ENCODE peak calls at places on chromosomes 5 and 9, in five cellular contexts. One of them, this sample, is unnamed.

GRCh38 chr9:556675-557074 is 284.8 kb upstream of the DMRT1 start:
- DNase-seq in IMR-90: no peak
- DNase-seq in K562: no peak
- DNase-seq in SK-N-SH: no peak
- DNase-seq in A549: no peak
- DNase-seq in this sample: no peak

GRCh38 chr9:128456613-128457061 is 831 bp downstream of the ODF2 start:
- DNase-seq in A549: peak
- DNase-seq in SK-N-SH: peak
- DNase-seq in IMR-90: peak
- DNase-seq in K562: peak
- DNase-seq in this sample: no peak

GRCh38 chr5:136070486-136071285 is 41.9 kb downstream of the TGFBI start:
- DNase-seq in IMR-90: no peak
- DNase-seq in K562: no peak
- DNase-seq in A549: no peak
- DNase-seq in SK-N-SH: no peak
- DNase-seq in this sample: no peak

GRCh38 chr5:36017004-36017403 is 25.8 kb upstream of the UGT3A1 start:
- DNase-seq in IMR-90: no peak
- DNase-seq in K562: no peak
- DNase-seq in A549: no peak
- DNase-seq in SK-N-SH: no peak
- DNase-seq in this sample: no peak

GRCh38 chr5:136425914-136426313 is 60.6 kb upstream of the TRPC7 start:
- DNase-seq in IMR-90: no peak
- DNase-seq in K562: no peak
- DNase-seq in SK-N-SH: no peak
- DNase-seq in A549: no peak
- DNase-seq in this sample: no peak

GRCh38 chr9:84139296-84140100 is 158.9 kb downstream of the RMI1 start:
- DNase-seq in A549: peak
- DNase-seq in IMR-90: peak
- DNase-seq in K562: no peak
- DNase-seq in SK-N-SH: no peak
- DNase-seq in this sample: peak

GRCh38 chr5:80874162-80874561 is 86.0 kb upstream of the RASGRF2 start:
- DNase-seq in IMR-90: no peak
- DNase-seq in A549: no peak
- DNase-seq in K562: no peak
- DNase-seq in SK-N-SH: peak
- DNase-seq in this sample: no peak

GRCh38 chr5:108637110-108637509 is 110.6 kb upstream of the FER start:
- DNase-seq in SK-N-SH: no peak
- DNase-seq in IMR-90: peak
- DNase-seq in A549: no peak
- DNase-seq in K562: no peak
- DNase-seq in this sample: no peak

GRCh38 chr5:68148096-68148495 is 67.5 kb upstream of the PIK3R1 start:
- DNase-seq in K562: no peak
- DNase-seq in IMR-90: no peak
- DNase-seq in A549: no peak
- DNase-seq in SK-N-SH: no peak
- DNase-seq in this sample: no peak

GRCh38 chr5:119166026-119166425 is 95.1 kb downstream of the DMXL1 start:
- DNase-seq in A549: no peak
- DNase-seq in IMR-90: no peak
- DNase-seq in SK-N-SH: no peak
- DNase-seq in K562: no peak
- DNase-seq in this sample: no peak

GRCh38 chr5:83467315-83468044 is 4.1 kb upstream of the VCAN start:
- DNase-seq in A549: no peak
- DNase-seq in SK-N-SH: no peak
- DNase-seq in K562: no peak
- DNase-seq in IMR-90: peak
- DNase-seq in this sample: no peak

GRCh38 chr5:167912944-167913343 is 378.5 kb upstream of the WWC1 start:
- DNase-seq in A549: no peak
- DNase-seq in SK-N-SH: no peak
- DNase-seq in IMR-90: peak
- DNase-seq in K562: no peak
- DNase-seq in this sample: no peak

GRCh38 chr5:76193635-76194034 is 110.5 kb downstream of the SV2C start:
- DNase-seq in SK-N-SH: no peak
- DNase-seq in A549: no peak
- DNase-seq in IMR-90: no peak
- DNase-seq in K562: no peak
- DNase-seq in this sample: no peak

GRCh38 chr9:129122133-129122532 is 10.9 kb downstream of the PTPA start:
- DNase-seq in A549: no peak
- DNase-seq in SK-N-SH: no peak
- DNase-seq in IMR-90: no peak
- DNase-seq in K562: no peak
- DNase-seq in this sample: no peak

GRCh38 chr9:20646656-20647055 is 24.4 kb upstream of the MLLT3 start:
- DNase-seq in IMR-90: no peak
- DNase-seq in A549: no peak
- DNase-seq in K562: no peak
- DNase-seq in SK-N-SH: no peak
- DNase-seq in this sample: no peak

GRCh38 chr5:132266031-132266835 is 8.7 kb downstream of the PDLIM4 start:
- DNase-seq in K562: no peak
- DNase-seq in IMR-90: no peak
- DNase-seq in A549: no peak
- DNase-seq in SK-N-SH: no peak
- DNase-seq in this sample: no peak

GRCh38 chr5:119706049-119706448 is 76.7 kb downstream of the FAM170A start:
- DNase-seq in SK-N-SH: no peak
- DNase-seq in A549: no peak
- DNase-seq in IMR-90: no peak
- DNase-seq in K562: no peak
- DNase-seq in this sample: no peak

GRCh38 chr9:37002036-37002412 is 32.0 kb downstream of the PAX5 start:
- DNase-seq in SK-N-SH: no peak
- DNase-seq in K562: no peak
- DNase-seq in A549: no peak
- DNase-seq in IMR-90: no peak
- DNase-seq in this sample: no peak

GRCh38 chr5:1641041-1641440 is 117.3 kb upstream of the LPCAT1 start:
- DNase-seq in K562: no peak
- DNase-seq in SK-N-SH: no peak
- DNase-seq in IMR-90: no peak
- DNase-seq in A549: no peak
- DNase-seq in this sample: no peak

GRCh38 chr5:125695994-125696679 is 727.1 kb upstream of the GRAMD2B start:
- DNase-seq in A549: no peak
- DNase-seq in IMR-90: peak
- DNase-seq in K562: no peak
- DNase-seq in SK-N-SH: peak
- DNase-seq in this sample: no peak

GRCh38 chr9:97811534-97812246 is 41.3 kb upstream of the FOXE1 start:
- DNase-seq in IMR-90: peak
- DNase-seq in A549: no peak
- DNase-seq in SK-N-SH: no peak
- DNase-seq in K562: no peak
- DNase-seq in this sample: no peak

GRCh38 chr5:96528816-96529474 is 95.9 kb upstream of the PCSK1 start:
- DNase-seq in SK-N-SH: peak
- DNase-seq in A549: no peak
- DNase-seq in K562: no peak
- DNase-seq in IMR-90: no peak
- DNase-seq in this sample: no peak

GRCh38 chr5:96529559-96529958 is 96.5 kb upstream of the PCSK1 start:
- DNase-seq in A549: no peak
- DNase-seq in SK-N-SH: no peak
- DNase-seq in IMR-90: no peak
- DNase-seq in K562: no peak
- DNase-seq in this sample: no peak

GRCh38 chr5:96530901-96531300 is 97.9 kb upstream of the PCSK1 start:
- DNase-seq in SK-N-SH: no peak
- DNase-seq in IMR-90: no peak
- DNase-seq in A549: no peak
- DNase-seq in K562: no peak
- DNase-seq in this sample: no peak

GRCh38 chr5:96527826-96528225 is 94.8 kb upstream of the PCSK1 start:
- DNase-seq in SK-N-SH: no peak
- DNase-seq in K562: no peak
- DNase-seq in A549: no peak
- DNase-seq in IMR-90: no peak
- DNase-seq in this sample: no peak

DNA sequence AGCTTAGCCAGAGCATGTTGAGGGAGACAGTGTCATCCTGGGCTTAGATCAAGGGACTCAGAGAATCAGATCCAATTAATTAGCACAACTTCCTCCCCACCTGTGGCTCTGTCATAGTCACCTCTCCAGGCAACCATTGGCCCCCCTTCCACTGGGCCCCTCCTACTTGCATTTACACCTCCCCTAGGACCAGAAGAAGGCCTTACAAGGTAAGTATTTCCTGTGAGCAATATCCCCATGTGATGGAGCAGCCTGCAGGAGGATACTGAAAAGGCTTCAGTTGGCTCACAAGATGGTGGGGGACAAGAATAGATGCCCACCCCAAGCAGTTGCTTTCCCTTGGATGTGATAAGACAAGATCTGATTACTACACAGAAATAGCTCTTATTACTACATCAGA is 95.2 kb upstream of the PCSK1 start:
- DNase-seq in K562: no peak
- DNase-seq in IMR-90: no peak
- DNase-seq in SK-N-SH: no peak
- DNase-seq in A549: no peak
- DNase-seq in this sample: no peak
- TF ChIP-seq SMC3 in K562: no peak
- TF ChIP-seq SMC3 in IMR-90: no peak
- TF ChIP-seq SMC3 in SK-N-SH: no peak
- TF ChIP-seq SMC3 in A549: no peak
- TF ChIP-seq SMC3 in this sample: no peak

DNA sequence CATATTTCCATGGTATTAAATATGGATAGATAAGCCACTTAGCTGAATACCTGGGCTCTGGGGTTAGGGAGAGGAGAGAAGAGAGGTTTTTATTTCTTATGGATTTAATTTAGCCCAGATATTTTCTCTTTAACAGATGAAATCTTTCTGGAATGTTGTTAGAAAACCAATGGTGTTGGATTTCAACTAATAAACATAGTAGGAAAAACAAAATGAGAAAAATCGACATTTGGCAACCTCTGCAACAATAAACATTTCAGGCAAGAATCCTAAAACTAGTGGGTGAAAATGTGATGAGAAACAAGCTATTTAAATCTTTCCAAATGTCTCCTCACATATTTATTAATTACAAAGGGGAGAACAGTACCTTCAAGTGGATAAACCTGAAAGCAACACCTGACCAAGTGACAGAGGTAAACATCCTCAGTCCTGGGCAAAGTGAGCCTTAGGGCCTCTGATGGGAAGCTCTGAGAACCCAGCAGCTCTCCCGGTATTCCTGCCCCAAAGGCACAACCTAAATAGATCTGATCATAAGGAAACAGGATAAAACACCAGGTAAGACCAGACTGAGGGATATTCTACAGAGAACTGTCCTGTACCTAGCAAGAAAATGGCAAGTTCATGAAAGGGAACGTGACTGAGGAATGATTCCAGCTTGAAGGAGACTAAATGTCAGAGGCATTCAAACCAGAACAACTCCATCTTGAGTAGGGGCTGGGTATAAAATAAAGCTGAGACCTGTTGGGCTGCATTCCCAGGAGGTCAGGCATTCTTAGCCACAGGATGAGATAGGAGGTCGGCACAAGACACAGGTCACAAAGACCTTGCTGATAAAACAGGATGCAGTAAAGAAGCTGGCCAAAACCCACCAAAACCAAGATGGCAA is 163.7 kb downstream of the ESM1 start:
- DNase-seq in A549: no peak
- DNase-seq in SK-N-SH: no peak
- DNase-seq in K562: no peak
- DNase-seq in IMR-90: peak
- DNase-seq in this sample: no peak
- TF ChIP-seq SMC3 in A549: no peak
- TF ChIP-seq SMC3 in SK-N-SH: no peak
- TF ChIP-seq SMC3 in K562: no peak
- TF ChIP-seq SMC3 in IMR-90: no peak
- TF ChIP-seq SMC3 in this sample: no peak

DNA sequence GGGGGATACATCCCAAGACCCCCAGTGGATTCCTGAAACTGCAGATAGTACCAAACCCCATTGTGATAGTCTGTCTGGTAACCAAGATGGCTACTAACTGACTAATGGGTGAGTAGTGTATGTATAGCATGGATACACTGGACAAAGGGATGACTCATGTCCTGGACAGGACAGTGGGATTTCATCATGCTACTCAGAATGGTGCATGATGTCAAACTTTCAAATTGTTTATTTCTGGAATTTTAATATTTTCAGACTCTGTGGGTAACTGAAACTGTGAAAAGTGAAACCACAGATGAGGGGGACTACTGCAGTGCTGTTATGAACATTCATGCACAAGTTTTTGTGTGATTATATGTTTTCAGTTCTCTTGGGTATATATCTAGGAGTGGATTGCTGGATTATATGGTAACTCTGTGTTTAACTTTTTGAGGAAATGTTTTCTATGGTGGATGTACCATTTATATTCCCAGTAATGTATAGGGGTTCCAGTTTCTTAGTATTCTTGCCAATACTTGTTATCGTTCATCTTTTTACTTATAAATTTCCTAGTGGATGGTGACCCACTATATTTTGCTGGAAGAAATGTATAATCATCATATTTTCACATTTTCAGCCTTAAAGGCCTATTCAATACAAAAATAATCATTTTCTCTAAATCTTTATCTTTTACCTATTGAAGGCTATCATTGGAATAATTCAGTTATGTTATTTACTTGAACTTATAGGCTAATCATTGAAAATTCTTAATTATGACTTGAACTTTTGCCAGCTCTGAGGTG is 140.9 kb downstream of the NR3C1 start:
- DNase-seq in K562: no peak
- DNase-seq in SK-N-SH: no peak
- DNase-seq in IMR-90: peak
- DNase-seq in A549: peak
- DNase-seq in this sample: peak
- TF ChIP-seq SMC3 in K562: no peak
- TF ChIP-seq SMC3 in SK-N-SH: no peak
- TF ChIP-seq SMC3 in IMR-90: no peak
- TF ChIP-seq SMC3 in A549: peak
- TF ChIP-seq SMC3 in this sample: no peak

GRCh38 chr5:54454602-54455001 is 897 bp upstream of the HSPB3 start:
- DNase-seq in IMR-90: no peak
- DNase-seq in K562: no peak
- DNase-seq in SK-N-SH: no peak
- DNase-seq in A549: no peak
- DNase-seq in this sample: no peak

GRCh38 chr5:54460181-54460919 is 4.9 kb downstream of the HSPB3 start:
- DNase-seq in K562: peak
- DNase-seq in IMR-90: peak
- DNase-seq in SK-N-SH: no peak
- DNase-seq in A549: peak
- DNase-seq in this sample: no peak

GRCh38 chr5:54458221-54458620 is 2.7 kb downstream of the HSPB3 start:
- DNase-seq in SK-N-SH: no peak
- DNase-seq in IMR-90: no peak
- DNase-seq in A549: no peak
- DNase-seq in K562: no peak
- DNase-seq in this sample: no peak

GRCh38 chr5:54455413-54456157 is at the start of gene HSPB3:
- DNase-seq in SK-N-SH: no peak
- DNase-seq in IMR-90: peak
- DNase-seq in K562: no peak
- DNase-seq in A549: no peak
- DNase-seq in this sample: no peak

GRCh38 chr5:54457094-54457531 is 1.6 kb downstream of the HSPB3 start:
- DNase-seq in IMR-90: peak
- DNase-seq in A549: peak
- DNase-seq in SK-N-SH: no peak
- DNase-seq in K562: peak
- DNase-seq in this sample: no peak
- TF ChIP-seq SMC3 in IMR-90: no peak
- TF ChIP-seq SMC3 in A549: no peak
- TF ChIP-seq SMC3 in SK-N-SH: no peak
- TF ChIP-seq SMC3 in K562: no peak
- TF ChIP-seq SMC3 in this sample: no peak